ENCODE peak calls at places on chromosomes 16 and 17, in five cellular contexts. Z is fibroblast of lung; B is GM23338; C is activated T-helper 1 cell treated with anti-CD3 and anti-CD28 coated beads, Interleukin-2, amount 50 U/mL, for 16 hours; U is ELR. O is an unnamed sample.
A peak's percentile ranks its signal among the peaks of the same experiment; 100 is the strongest.

GRCh38 chr16:11326737-11327276 is 18.5 kb upstream of the RMI2 start:
- DNase-seq in Z (no peak), B (no peak), C (no peak), U (no peak), O (no peak)

GRCh38 chr16:56708821-56709685 is 20.9 kb upstream of the NUP93 start:
- DNase-seq in Z (no peak), B (no peak), C (no peak), U (no peak), O (no peak)

GRCh38 chr17:40191237-40192208 is 14.3 kb downstream of the RAPGEFL1 start:
- DNase-seq in Z (peak; percentile 78), B (peak; percentile 88), C (peak; percentile 44), U (peak; percentile 90), O (peak; percentile 76)

GRCh38 chr17:37047631-37048104 is 98.9 kb downstream of the AATF start:
- DNase-seq in Z (peak; percentile 84), B (peak; percentile 96), C (peak; percentile 59), U (peak; percentile 80), O (peak; percentile 80)

GRCh38 chr17:74280093-74280513 is 6.1 kb downstream of the DNAI2 start:
- DNase-seq in Z (no peak), B (no peak), C (peak; percentile 29), U (no peak), O (no peak)

GRCh38 chr17:42407289-42407836 is 15.7 kb downstream of the CAVIN1 start:
- DNase-seq in Z (peak; percentile 65), B (peak; percentile 91), C (peak; percentile 40), U (peak; percentile 43), O (peak; percentile 39)

GRCh38 chr16:84045001-84045817 is 2.6 kb upstream of the SLC38A8 start:
- DNase-seq in Z (no peak), B (no peak), C (no peak), U (no peak), O (no peak)

GRCh38 chr16:11689031-11689840 is 21.0 kb downstream of the SNN start:
- DNase-seq in Z (peak; percentile 30), B (no peak), C (no peak), U (no peak), O (no peak)

GRCh38 chr17:46053911-46054534 is 55.0 kb downstream of the STH start:
- DNase-seq in Z (no peak), B (no peak), C (no peak), U (peak; percentile 66), O (peak; percentile 47)

GRCh38 chr17:81101614-81102306 is 63.5 kb upstream of the PVALEF start:
- DNase-seq in Z (peak; percentile 69), B (peak; percentile 84), C (peak; percentile 86), U (peak; percentile 87), O (peak; percentile 71)

GRCh38 chr17:72580321-72581127 is 459.7 kb downstream of the SOX9 start:
- DNase-seq in Z (no peak), B (no peak), C (no peak), U (no peak), O (no peak)

GRCh38 chr16:23578096-23578830 is 17.9 kb downstream of the NDUFAB1 start:
- DNase-seq in Z (peak; percentile 32), B (no peak), C (no peak), U (peak; percentile 19), O (peak; percentile 24)